ENCODE peak calls at places on chromosomes 6 and 20, in ten cellular contexts. H, J, K, U, C, B, F, A, L and Y are unnamed samples.
A peak's percentile ranks its signal among the peaks of the same experiment; 100 is the strongest.

GRCh38 chr6:167710521-167710920 is 116.2 kb upstream of the AFDN start:
- DNase-seq in J (no peak), F (no peak), A (no peak), K (no peak), C (no peak), L (no peak), H (peak; percentile 77), U (no peak), B (no peak), Y (no peak)

GRCh38 chr6:153130515-153131036 is 506 bp downstream of the RGS17 start:
- DNase-seq in C (peak; percentile 64), H (no peak), U (no peak), B (no peak), F (no peak), J (peak; percentile 31), K (peak; percentile 28), L (no peak), A (no peak), Y (no peak)

GRCh38 chr6:73236147-73236750 is 11.0 kb upstream of the KHDC1L start:
- DNase-seq in C (no peak), U (no peak), L (peak; percentile 85), H (no peak), A (no peak), K (no peak), F (no peak), J (peak; percentile 10), B (no peak), Y (no peak)

GRCh38 chr6:7189101-7189721 is 81.5 kb downstream of the RREB1 start:
- DNase-seq in H (peak; percentile 74), A (no peak), L (no peak), K (no peak), F (no peak), J (no peak), U (no peak), C (no peak), B (no peak), Y (no peak)

GRCh38 chr6:32558426-32559057 is 28.5 kb upstream of the HLA-DRB5 start:
- DNase-seq in F (no peak), H (no peak), J (no peak), C (peak; percentile 49), A (no peak), K (no peak), U (no peak), L (no peak), B (no peak), Y (no peak)

GRCh38 chr6:18380165-18380564 is 7.0 kb upstream of the RNF144B start:
- DNase-seq in L (no peak), J (no peak), C (peak; percentile 9), A (no peak), U (no peak), F (no peak), H (no peak), K (no peak), B (no peak), Y (no peak)

GRCh38 chr6:63352587-63353281 is 33.0 kb upstream of the LGSN start:
- DNase-seq in J (peak; percentile 31), H (no peak), L (peak; percentile 63), B (peak; percentile 45), A (peak; percentile 20), C (peak; percentile 65), K (peak; percentile 71), U (peak; percentile 62), F (no peak), Y (no peak)

GRCh38 chr6:152270301-152270925 is 366.7 kb downstream of the SYNE1 start:
- DNase-seq in F (no peak), L (peak; percentile 44), J (no peak), K (no peak), H (no peak), B (no peak), U (no peak), A (no peak), C (no peak), Y (no peak)

GRCh38 chr6:139134817-139135577 is at the start of gene HECA:
- DNase-seq in C (peak; percentile 96), H (peak; percentile 100), B (peak; percentile 98), J (peak; percentile 89), K (peak; percentile 98), L (peak; percentile 96), U (peak; percentile 94), F (peak; percentile 96), A (peak; percentile 81), Y (peak; percentile 100)

GRCh38 chr6:41185991-41186675 is 14.8 kb downstream of the TREML2 start:
- DNase-seq in A (no peak), K (no peak), C (no peak), U (no peak), H (no peak), J (no peak), L (no peak), F (no peak), B (no peak), Y (no peak)

GRCh38 chr20:45962031-45962755 is 9.8 kb downstream of the ZNF335 start:
- DNase-seq in C (no peak), F (no peak), J (no peak), L (no peak), U (no peak), A (no peak), H (peak; percentile 85), K (no peak), B (no peak), Y (no peak)

GRCh38 chr6:169556758-169557505 is 144.9 kb downstream of the WDR27 start:
- DNase-seq in C (no peak), H (no peak), U (peak; percentile 71), F (no peak), L (no peak), A (no peak), K (no peak), J (no peak), B (no peak), Y (no peak)

GRCh38 chr20:58438970-58439808 is 50.2 kb downstream of the VAPB start:
- DNase-seq in K (no peak), C (no peak), A (no peak), L (no peak), B (no peak), H (no peak), F (no peak), J (no peak), U (no peak), Y (no peak)

GRCh38 chr6:81762132-81762531 is 9.7 kb upstream of the TENT5A start:
- DNase-seq in U (no peak), J (no peak), C (no peak), L (peak; percentile 20), F (no peak), A (no peak), H (no peak), K (no peak), B (no peak), Y (no peak)

GRCh38 chr6:20707166-20707485 is 172.9 kb downstream of the CDKAL1 start:
- DNase-seq in U (no peak), K (no peak), B (no peak), F (peak; percentile 78), J (no peak), H (no peak), A (peak; percentile 94), C (peak; percentile 66), L (no peak), Y (no peak)

GRCh38 chr6:13846841-13847240 is 32.5 kb upstream of the MCUR1 start:
- DNase-seq in A (no peak), U (no peak), B (no peak), J (no peak), L (no peak), H (no peak), F (no peak), C (no peak), K (no peak), Y (no peak)

GRCh38 chr6:68343901-68344300 is 291.2 kb upstream of the ADGRB3 start:
- DNase-seq in C (peak; percentile 94), A (peak; percentile 74), H (no peak), K (peak; percentile 59), J (peak; percentile 69), U (no peak), F (peak; percentile 26), B (peak; percentile 21), L (peak; percentile 34), Y (no peak)